ENCODE peak calls at places on chromosomes 16 and 17, in seven cellular contexts. One of them, this sample, is unnamed.

GRCh38 chr17:56913000-56913866 is 616 bp downstream of the TRIM25 start:
- DNase-seq in epithelial cell of esophagus: no peak
- DNase-seq in left lung: peak; percentile 85
- DNase-seq in endothelial cell: peak; percentile 21
- DNase-seq in lower leg skin: peak; percentile 19
- DNase-seq in mucosa of descending colon: no peak
- DNase-seq in cardiac fibroblast: no peak
- DNase-seq in this sample: no peak

GRCh38 chr17:3667366-3668278 is 756 bp downstream of the TAX1BP3 start:
- DNase-seq in left lung: peak; percentile 96
- DNase-seq in epithelial cell of esophagus: peak; percentile 94
- DNase-seq in lower leg skin: peak; percentile 74
- DNase-seq in mucosa of descending colon: peak; percentile 93
- DNase-seq in cardiac fibroblast: peak; percentile 97
- DNase-seq in endothelial cell: peak; percentile 86
- DNase-seq in this sample: no peak

GRCh38 chr17:49371178-49371834 is 9.3 kb upstream of the ZNF652 start:
- DNase-seq in epithelial cell of esophagus: peak; percentile 21
- DNase-seq in lower leg skin: no peak
- DNase-seq in left lung: no peak
- DNase-seq in endothelial cell: no peak
- DNase-seq in mucosa of descending colon: no peak
- DNase-seq in cardiac fibroblast: no peak
- DNase-seq in this sample: no peak

GRCh38 chr17:78322858-78323455 is 36.9 kb downstream of the SOCS3 start:
- DNase-seq in left lung: no peak
- DNase-seq in mucosa of descending colon: peak; percentile 70
- DNase-seq in endothelial cell: no peak
- DNase-seq in lower leg skin: no peak
- DNase-seq in cardiac fibroblast: peak; percentile 89
- DNase-seq in epithelial cell of esophagus: no peak
- DNase-seq in this sample: no peak

GRCh38 chr16:78211951-78212350 is 112.5 kb downstream of the WWOX start:
- DNase-seq in mucosa of descending colon: no peak
- DNase-seq in left lung: no peak
- DNase-seq in epithelial cell of esophagus: peak; percentile 95
- DNase-seq in lower leg skin: no peak
- DNase-seq in endothelial cell: no peak
- DNase-seq in cardiac fibroblast: no peak
- DNase-seq in this sample: no peak

GRCh38 chr17:74212262-74212912 is 984 bp upstream of the TTYH2 start:
- DNase-seq in epithelial cell of esophagus: peak; percentile 18
- DNase-seq in endothelial cell: no peak
- DNase-seq in left lung: peak; percentile 83
- DNase-seq in lower leg skin: no peak
- DNase-seq in cardiac fibroblast: no peak
- DNase-seq in mucosa of descending colon: no peak
- DNase-seq in this sample: no peak

GRCh38 chr17:29246638-29247037 is at the start of gene CRYBA1:
- DNase-seq in lower leg skin: no peak
- DNase-seq in cardiac fibroblast: no peak
- DNase-seq in mucosa of descending colon: no peak
- DNase-seq in endothelial cell: no peak
- DNase-seq in left lung: no peak
- DNase-seq in epithelial cell of esophagus: peak; percentile 55
- DNase-seq in this sample: no peak

GRCh38 chr17:1767358-1767757 is 5.5 kb downstream of the SERPINF1 start:
- DNase-seq in lower leg skin: no peak
- DNase-seq in left lung: no peak
- DNase-seq in endothelial cell: no peak
- DNase-seq in mucosa of descending colon: no peak
- DNase-seq in epithelial cell of esophagus: no peak
- DNase-seq in cardiac fibroblast: no peak
- DNase-seq in this sample: no peak

GRCh38 chr16:13680021-13680672 is 239.8 kb upstream of the ERCC4 start:
- DNase-seq in mucosa of descending colon: no peak
- DNase-seq in endothelial cell: no peak
- DNase-seq in epithelial cell of esophagus: no peak
- DNase-seq in cardiac fibroblast: no peak
- DNase-seq in left lung: no peak
- DNase-seq in lower leg skin: no peak
- DNase-seq in this sample: no peak

GRCh38 chr16:81360135-81360534 is 45.4 kb downstream of the GAN start:
- DNase-seq in lower leg skin: no peak
- DNase-seq in epithelial cell of esophagus: no peak
- DNase-seq in mucosa of descending colon: no peak
- DNase-seq in left lung: no peak
- DNase-seq in endothelial cell: no peak
- DNase-seq in cardiac fibroblast: no peak
- DNase-seq in this sample: no peak

GRCh38 chr16:48617711-48618148 is 7.8 kb upstream of the N4BP1 start:
- DNase-seq in left lung: no peak
- DNase-seq in mucosa of descending colon: no peak
- DNase-seq in cardiac fibroblast: peak; percentile 86
- DNase-seq in lower leg skin: no peak
- DNase-seq in endothelial cell: no peak
- DNase-seq in epithelial cell of esophagus: no peak
- DNase-seq in this sample: no peak

GRCh38 chr17:77528516-77529327 is 388.0 kb downstream of the SEC14L1 start:
- DNase-seq in lower leg skin: no peak
- DNase-seq in cardiac fibroblast: no peak
- DNase-seq in left lung: no peak
- DNase-seq in mucosa of descending colon: no peak
- DNase-seq in endothelial cell: peak; percentile 45
- DNase-seq in epithelial cell of esophagus: no peak
- DNase-seq in this sample: no peak

GRCh38 chr16:55495616-55496289 is 13.1 kb upstream of the LPCAT2 start:
- DNase-seq in epithelial cell of esophagus: peak; percentile 70
- DNase-seq in left lung: no peak
- DNase-seq in cardiac fibroblast: peak; percentile 41
- DNase-seq in mucosa of descending colon: no peak
- DNase-seq in lower leg skin: peak; percentile 62
- DNase-seq in endothelial cell: no peak
- DNase-seq in this sample: no peak

GRCh38 chr17:6555331-6556120 is 829 bp downstream of the PITPNM3 start:
- DNase-seq in left lung: no peak
- DNase-seq in mucosa of descending colon: peak; percentile 69
- DNase-seq in epithelial cell of esophagus: peak; percentile 73
- DNase-seq in lower leg skin: no peak
- DNase-seq in cardiac fibroblast: peak; percentile 18
- DNase-seq in endothelial cell: no peak
- DNase-seq in this sample: no peak

GRCh38 chr17:12386240-12386639 is 279.4 kb upstream of the MYOCD start:
- DNase-seq in endothelial cell: no peak
- DNase-seq in cardiac fibroblast: no peak
- DNase-seq in left lung: no peak
- DNase-seq in lower leg skin: no peak
- DNase-seq in mucosa of descending colon: no peak
- DNase-seq in epithelial cell of esophagus: no peak
- DNase-seq in this sample: no peak

GRCh38 chr17:17179371-17179827 is 26.7 kb downstream of the PLD6 start:
- DNase-seq in cardiac fibroblast: no peak
- DNase-seq in endothelial cell: no peak
- DNase-seq in mucosa of descending colon: no peak
- DNase-seq in epithelial cell of esophagus: no peak
- DNase-seq in lower leg skin: no peak
- DNase-seq in left lung: no peak
- DNase-seq in this sample: peak; percentile 82

GRCh38 chr17:39564201-39564828 is 43.4 kb downstream of the NEUROD2 start:
- DNase-seq in endothelial cell: peak; percentile 22
- DNase-seq in left lung: no peak
- DNase-seq in cardiac fibroblast: peak; percentile 28
- DNase-seq in lower leg skin: no peak
- DNase-seq in epithelial cell of esophagus: no peak
- DNase-seq in mucosa of descending colon: no peak
- DNase-seq in this sample: no peak

GRCh38 chr17:62787358-62787757 is 20.8 kb downstream of the MARCHF10 start:
- DNase-seq in lower leg skin: no peak
- DNase-seq in epithelial cell of esophagus: no peak
- DNase-seq in endothelial cell: no peak
- DNase-seq in cardiac fibroblast: no peak
- DNase-seq in mucosa of descending colon: no peak
- DNase-seq in left lung: no peak
- DNase-seq in this sample: no peak
- TF ChIP-seq CTCF in lower leg skin: no peak
- TF ChIP-seq CTCF in epithelial cell of esophagus: no peak
- TF ChIP-seq CTCF in endothelial cell: no peak
- TF ChIP-seq CTCF in cardiac fibroblast: no peak
- TF ChIP-seq CTCF in mucosa of descending colon: no peak
- TF ChIP-seq CTCF in left lung: no peak
- TF ChIP-seq CTCF in this sample: no peak

DNA sequence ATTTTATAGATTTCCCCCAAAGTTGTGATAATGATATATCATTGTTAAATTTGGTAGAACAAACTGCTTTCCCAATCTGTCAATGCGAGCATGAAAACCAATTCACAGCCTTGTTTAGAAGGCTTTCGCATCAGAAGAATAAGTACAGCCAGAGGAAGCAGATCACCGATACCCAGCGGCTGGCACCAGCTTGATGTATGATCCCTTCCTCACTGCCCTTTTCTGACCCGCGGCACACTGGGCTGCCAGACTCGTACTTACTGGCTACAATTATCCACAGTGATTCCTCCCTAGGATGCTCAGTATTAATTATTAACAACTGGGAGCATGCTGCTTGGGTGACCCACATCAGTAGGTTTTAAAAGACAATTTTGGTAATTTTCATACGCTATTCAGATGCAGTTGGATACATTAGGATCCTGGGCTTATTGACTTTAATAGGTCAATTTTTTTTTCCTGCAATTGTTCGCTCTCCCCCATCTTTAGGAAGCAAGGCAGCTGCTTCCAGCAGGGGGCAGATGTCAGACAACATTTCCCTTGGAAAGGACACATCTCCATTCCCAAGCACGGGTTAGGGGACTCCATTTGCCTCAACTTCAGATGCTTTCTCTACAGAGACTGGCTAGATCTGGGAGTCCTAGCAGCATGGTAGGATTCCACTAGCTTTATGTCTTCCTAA is 582.7 kb upstream of the PSMD7 start:
- DNase-seq in epithelial cell of esophagus: peak; percentile 47
- DNase-seq in cardiac fibroblast: peak; percentile 21
- DNase-seq in left lung: no peak
- DNase-seq in endothelial cell: peak; percentile 65
- DNase-seq in lower leg skin: no peak
- DNase-seq in mucosa of descending colon: no peak
- DNase-seq in this sample: no peak
- TF ChIP-seq CTCF in epithelial cell of esophagus: peak; percentile 54
- TF ChIP-seq CTCF in cardiac fibroblast: peak; percentile 5
- TF ChIP-seq CTCF in left lung: peak; percentile 14
- TF ChIP-seq CTCF in endothelial cell: peak; percentile 73
- TF ChIP-seq CTCF in lower leg skin: no peak
- TF ChIP-seq CTCF in mucosa of descending colon: peak; percentile 12
- TF ChIP-seq CTCF in this sample: peak; percentile 12

GRCh38 chr16:27181020-27181419 is 22.3 kb upstream of the KDM8 start:
- DNase-seq in endothelial cell: no peak
- DNase-seq in cardiac fibroblast: no peak
- DNase-seq in left lung: no peak
- DNase-seq in epithelial cell of esophagus: no peak
- DNase-seq in mucosa of descending colon: no peak
- DNase-seq in lower leg skin: no peak
- DNase-seq in this sample: no peak
- TF ChIP-seq CTCF in endothelial cell: no peak
- TF ChIP-seq CTCF in cardiac fibroblast: no peak
- TF ChIP-seq CTCF in left lung: no peak
- TF ChIP-seq CTCF in epithelial cell of esophagus: peak; percentile 37
- TF ChIP-seq CTCF in mucosa of descending colon: no peak
- TF ChIP-seq CTCF in lower leg skin: no peak
- TF ChIP-seq CTCF in this sample: peak; percentile 14

DNA sequence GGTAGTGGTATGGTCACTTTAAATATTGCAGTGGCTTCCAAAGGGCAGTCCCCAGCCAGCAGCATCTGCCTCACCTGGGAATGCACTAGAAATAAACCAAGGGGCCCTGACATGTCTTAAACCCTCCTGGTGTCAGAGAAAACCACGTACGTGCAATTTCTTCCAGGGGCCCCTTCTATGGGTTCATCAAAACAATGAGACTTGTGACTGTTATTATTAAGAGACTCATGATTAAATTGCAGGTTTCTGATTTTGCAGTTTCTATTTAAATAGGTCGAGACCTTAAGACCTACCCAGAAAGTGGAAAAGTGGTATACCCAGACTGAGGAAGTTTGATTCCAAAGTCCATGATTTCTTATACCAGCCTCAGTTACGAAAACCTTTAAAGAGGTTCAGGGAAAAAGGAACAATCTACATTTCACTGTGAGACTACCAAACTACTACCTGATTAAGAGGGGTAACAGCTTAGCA is 746 bp upstream of the POLG2 start:
- DNase-seq in mucosa of descending colon: no peak
- DNase-seq in cardiac fibroblast: no peak
- DNase-seq in epithelial cell of esophagus: no peak
- DNase-seq in lower leg skin: no peak
- DNase-seq in left lung: no peak
- DNase-seq in endothelial cell: no peak
- DNase-seq in this sample: no peak
- TF ChIP-seq CTCF in mucosa of descending colon: no peak
- TF ChIP-seq CTCF in cardiac fibroblast: no peak
- TF ChIP-seq CTCF in epithelial cell of esophagus: no peak
- TF ChIP-seq CTCF in lower leg skin: no peak
- TF ChIP-seq CTCF in left lung: no peak
- TF ChIP-seq CTCF in endothelial cell: no peak
- TF ChIP-seq CTCF in this sample: no peak

DNA sequence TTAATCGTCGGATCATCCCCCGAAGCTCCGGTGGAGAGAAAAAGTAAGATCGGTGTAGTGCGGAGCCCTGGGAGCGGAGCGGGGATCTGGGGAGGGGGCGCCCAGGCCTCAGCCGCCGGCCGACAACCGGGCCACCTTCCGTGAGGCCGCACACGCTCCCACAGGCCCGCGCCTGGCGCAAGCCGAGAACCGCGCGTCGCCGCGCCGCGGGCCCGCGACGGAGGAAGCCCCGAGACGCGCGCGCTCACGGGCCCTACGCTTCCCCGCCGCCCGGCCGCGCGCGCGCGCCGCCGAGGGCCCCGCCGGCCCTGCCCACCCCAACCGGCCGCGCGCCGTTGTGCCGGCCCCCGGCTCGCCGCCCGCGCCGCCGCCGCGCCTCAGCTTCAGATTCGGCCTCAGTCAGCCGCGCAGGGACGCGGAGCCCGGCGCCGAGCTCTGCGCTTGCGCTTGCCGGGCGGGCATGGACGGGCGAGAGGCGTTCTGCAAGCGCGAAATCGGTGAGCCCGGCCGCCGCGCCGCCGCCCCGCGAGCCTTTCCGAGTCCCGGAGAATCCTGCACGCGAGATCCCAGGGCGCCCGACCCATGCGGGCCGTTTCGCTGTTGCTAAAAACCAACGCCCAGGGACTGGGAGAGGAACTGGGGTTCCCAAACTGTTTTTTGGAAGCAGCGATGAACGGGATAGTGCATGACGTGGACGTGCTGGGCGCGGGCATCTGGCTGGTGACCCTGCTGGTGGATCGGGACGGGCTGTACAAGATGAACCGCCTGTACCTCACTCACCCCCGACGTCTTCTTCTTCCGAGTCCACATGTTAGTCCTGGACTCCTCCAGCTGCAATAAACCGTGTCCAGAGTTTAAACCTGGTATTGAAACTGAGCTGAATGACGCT is 28.0 kb upstream of the LRRC37A start:
- DNase-seq in epithelial cell of esophagus: peak; percentile 95
- DNase-seq in lower leg skin: peak; percentile 68
- DNase-seq in left lung: peak; percentile 96
- DNase-seq in mucosa of descending colon: peak; percentile 92
- DNase-seq in cardiac fibroblast: peak; percentile 90
- DNase-seq in endothelial cell: peak; percentile 79
- DNase-seq in this sample: peak; percentile 97
- TF ChIP-seq CTCF in epithelial cell of esophagus: no peak
- TF ChIP-seq CTCF in lower leg skin: no peak
- TF ChIP-seq CTCF in left lung: no peak
- TF ChIP-seq CTCF in mucosa of descending colon: no peak
- TF ChIP-seq CTCF in cardiac fibroblast: no peak
- TF ChIP-seq CTCF in endothelial cell: no peak
- TF ChIP-seq CTCF in this sample: no peak

This sample was measured in GM13977.